ENCODE peak calls at places on chromosomes 4 and X, in four cellular contexts. K is heart right ventricle, D is pancreas, F is brain microvascular endothelial cell. Q is an unnamed sample. For H3K27me3, the result is how much of the 10 kb centered on the place peaks cover.

GRCh38 chr4:127124919-127125318 is 507.8 kb upstream of the INTU start:
- DNase-seq in K (no peak), D (no peak), F (no peak), Q (no peak)

GRCh38 chr4:98794565-98795205 is 134.2 kb downstream of the EIF4E start:
- DNase-seq in K (no peak), D (no peak), F (peak), Q (no peak)

GRCh38 chr4:73501664-73502265 is 20.2 kb downstream of the AFM start:
- DNase-seq in K (no peak), D (no peak), F (no peak), Q (no peak)

GRCh38 chrX:22135994-22136684 is 104.0 kb downstream of the PHEX start:
- DNase-seq in K (peak), D (no peak), F (no peak), Q (no peak)

GRCh38 chr4:149371021-149371420 is 444.6 kb downstream of the IQCM start:
- DNase-seq in K (no peak), D (no peak), F (peak), Q (no peak)

GRCh38 chr4:64857815-64858214 is 448.6 kb upstream of the TECRL start:
- DNase-seq in K (no peak), D (no peak), F (no peak), Q (no peak)

GRCh38 chr4:22471999-22472434 is 43.8 kb downstream of the ADGRA3 start:
- DNase-seq in K (no peak), D (no peak), F (no peak), Q (no peak)

GRCh38 chrX:154373340-154374306 is 811 bp downstream of the FLNA start:
- DNase-seq in K (peak), D (peak), F (peak), Q (no peak)

GRCh38 chr4:67020079-67020807 is 525.1 kb downstream of the CENPC start:
- DNase-seq in K (no peak), D (no peak), F (no peak), Q (no peak)

GRCh38 chrX:132483951-132484350 is 4.9 kb downstream of the MBNL3 start:
- DNase-seq in K (no peak), D (peak), F (no peak), Q (no peak)

GRCh38 chrX:132924426-132924825 is 34.0 kb downstream of the HS6ST2 start:
- DNase-seq in K (no peak), D (no peak), F (no peak), Q (no peak)

GRCh38 chrX:153598541-153599191 is at the start of gene CCNQ:
- DNase-seq in K (no peak), D (no peak), F (no peak), Q (no peak)

GRCh38 chr4:101730291-101731117 is 60.0 kb upstream of the BANK1 start:
- DNase-seq in K (peak), D (peak), F (peak), Q (peak)

GRCh38 chrX:15616531-15616930 is 15.8 kb upstream of the ACE2 start:
- DNase-seq in K (no peak), D (no peak), F (no peak), Q (no peak)

GRCh38 chr4:26741491-26741871 is 119.2 kb upstream of the STIM2 start:
- DNase-seq in K (no peak), D (no peak), F (no peak), Q (no peak)

GRCh38 chr4:8818063-8818881 is 53.4 kb downstream of the HMX1 start:
- DNase-seq in K (no peak), D (peak), F (no peak), Q (peak)

GRCh38 chrX:65821721-65822496 is 154.5 kb downstream of the MSN start:
- DNase-seq in K (peak), D (no peak), F (no peak), Q (no peak)

GRCh38 chr4:77433102-77433733 is 172.4 kb upstream of the CXCL13 start:
- DNase-seq in K (peak), D (no peak), F (peak), Q (no peak)

GRCh38 chrX:2629316-2630168 is 61.6 kb upstream of the CD99 start:
- DNase-seq in K (no peak), D (no peak), F (no peak), Q (no peak)

GRCh38 chrX:6283826-6284225 is 55.2 kb upstream of the NLGN4X start:
- DNase-seq in K (no peak), D (no peak), F (no peak), Q (no peak)

GRCh38 chrX:15055146-15055930 is 182.1 kb downstream of the MOSPD2 start:
- DNase-seq in K (no peak), D (no peak), F (peak), Q (no peak)

GRCh38 chrX:55710701-55711100 is 6.8 kb upstream of the RRAGB start:
- DNase-seq in K (peak), D (no peak), F (peak), Q (peak)

GRCh38 chr4:108372678-108373077 is 203.9 kb upstream of the LEF1 start:
- DNase-seq in K (no peak), D (no peak), F (no peak), Q (no peak)

GRCh38 chrX:23811135-23811781 is 28.3 kb downstream of the SAT1 start:
- DNase-seq in K (peak), D (no peak), F (no peak), Q (no peak)

GRCh38 chrX:80471582-80471981 is 51.3 kb downstream of the TENT5D start:
- DNase-seq in K (no peak), D (no peak), F (no peak), Q (no peak)

GRCh38 chr4:137664055-137664405 is 131.7 kb upstream of the PCDH18 start:
- DNase-seq in K (no peak), D (no peak), F (peak), Q (no peak)

GRCh38 chr4:166675411-166675810 is 558.9 kb downstream of the SPOCK3 start:
- DNase-seq in K (no peak), D (no peak), F (peak), Q (no peak)

GRCh38 chr4:2406406-2406805 is 12.0 kb downstream of the ZFYVE28 start:
- DNase-seq in K (no peak), D (no peak), F (no peak), Q (no peak)

GRCh38 chr4:53507671-53508286 is 83.5 kb downstream of the LNX1 start:
- DNase-seq in K (peak), D (no peak), F (peak), Q (peak)

GRCh38 chr4:176883681-176884418 is 91.1 kb upstream of the VEGFC start:
- DNase-seq in K (no peak), D (no peak), F (peak), Q (no peak)
- H3K4me3 ChIP-seq in K (no peak), D (no peak), F (no peak), Q (no peak)

GRCh38 chrX:150229481-150229880 is 133.6 kb upstream of the MAMLD1 start:
- DNase-seq in K (no peak), D (no peak), F (no peak), Q (no peak)
- H3K27me3 ChIP-seq in K (under half), D (under half), F (under half), Q (under half)

DNA sequence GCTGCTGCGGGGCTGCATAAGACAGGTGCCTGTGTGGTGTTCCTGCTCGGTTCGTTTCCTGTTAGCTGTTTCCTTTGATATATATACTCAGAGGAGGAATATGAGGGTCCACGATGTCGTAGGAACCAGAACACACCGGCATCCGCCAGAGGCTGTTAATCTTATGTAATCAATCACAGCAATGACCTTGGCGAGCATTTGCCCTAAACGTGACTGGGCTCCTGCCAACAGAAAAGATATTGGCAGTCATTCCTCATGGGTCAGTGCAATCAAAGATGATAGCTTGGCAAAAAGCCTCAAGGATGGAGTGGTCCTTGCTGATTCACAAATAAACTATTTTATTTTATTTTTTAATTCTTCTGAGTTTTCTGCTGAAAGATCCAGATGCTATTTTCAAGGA is 260.1 kb downstream of the EVC2 start:
- DNase-seq in K (no peak), D (no peak), F (no peak), Q (no peak)
- H3K4me3 ChIP-seq in K (no peak), D (no peak), F (no peak), Q (no peak)

DNA sequence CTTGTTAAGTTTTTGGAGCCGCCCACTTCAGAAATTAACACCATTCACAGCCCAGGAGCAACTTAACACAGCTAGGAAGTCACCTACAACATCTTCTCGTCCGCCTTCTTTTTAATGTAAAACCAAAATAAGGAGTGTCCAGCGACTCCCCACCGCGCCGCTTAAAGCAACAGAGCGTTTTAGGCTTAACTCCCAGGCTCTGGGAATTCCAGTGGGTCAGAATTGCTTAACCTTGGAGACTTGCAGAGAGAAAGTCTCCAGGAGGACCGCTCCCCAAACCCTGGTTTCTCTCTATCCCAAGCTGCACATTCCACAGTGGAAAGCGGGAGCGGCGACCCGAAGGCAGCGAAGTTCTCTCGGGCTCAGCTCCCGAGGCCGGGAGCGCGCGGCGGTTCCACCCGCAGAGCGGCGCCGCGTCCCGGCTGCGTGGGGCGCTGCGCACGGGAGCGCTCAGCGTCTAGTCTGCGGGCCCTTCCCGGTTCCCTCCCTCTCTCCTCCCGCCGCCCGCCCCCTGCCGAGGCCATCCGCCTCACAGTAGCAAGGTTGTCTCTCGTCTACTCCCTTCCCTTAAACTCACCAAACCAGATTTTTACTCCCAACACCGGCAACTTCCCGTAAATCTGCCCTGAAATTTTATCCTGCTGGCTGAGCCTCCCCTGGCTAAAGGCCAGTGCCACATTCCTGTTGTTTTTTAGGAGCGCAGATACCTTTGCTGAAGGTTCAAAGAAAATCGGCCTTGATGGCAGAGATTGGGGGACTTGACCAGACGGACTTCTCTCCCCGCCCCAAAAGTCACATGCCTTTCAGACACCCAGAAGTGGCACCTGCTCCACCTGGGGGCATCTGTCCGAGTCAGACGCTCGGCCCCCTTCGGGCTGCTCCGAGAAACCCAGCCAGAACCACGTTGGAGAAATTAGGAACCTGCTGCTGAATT is at the start of gene RBM47:
- DNase-seq in K (peak), D (peak), F (peak), Q (peak)
- H3K27me3 ChIP-seq in K (under half), D (under half), F (under half), Q (under half)

DNA sequence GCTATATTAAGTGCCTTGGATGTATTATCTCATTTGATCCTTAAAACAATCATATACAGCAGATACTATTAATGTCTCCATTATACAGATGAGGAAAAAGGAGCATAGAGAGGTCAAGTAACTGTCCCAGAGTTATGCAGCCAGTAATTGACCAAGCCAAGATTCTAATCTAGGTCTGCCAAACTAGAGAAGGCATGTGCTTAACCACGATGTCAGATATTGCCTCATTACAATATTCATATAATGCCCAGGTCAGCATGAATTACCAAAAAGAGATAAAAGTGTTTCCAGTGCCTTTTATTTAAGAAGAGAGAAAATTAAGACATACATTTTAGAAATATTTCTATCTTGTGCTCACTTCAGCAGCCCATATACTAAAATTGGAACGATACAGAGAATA is 7.1 kb downstream of the ARHGEF6 start:
- DNase-seq in K (no peak), D (no peak), F (no peak), Q (no peak)
- H3K4me3 ChIP-seq in K (no peak), D (no peak), F (no peak), Q (no peak)

DNA sequence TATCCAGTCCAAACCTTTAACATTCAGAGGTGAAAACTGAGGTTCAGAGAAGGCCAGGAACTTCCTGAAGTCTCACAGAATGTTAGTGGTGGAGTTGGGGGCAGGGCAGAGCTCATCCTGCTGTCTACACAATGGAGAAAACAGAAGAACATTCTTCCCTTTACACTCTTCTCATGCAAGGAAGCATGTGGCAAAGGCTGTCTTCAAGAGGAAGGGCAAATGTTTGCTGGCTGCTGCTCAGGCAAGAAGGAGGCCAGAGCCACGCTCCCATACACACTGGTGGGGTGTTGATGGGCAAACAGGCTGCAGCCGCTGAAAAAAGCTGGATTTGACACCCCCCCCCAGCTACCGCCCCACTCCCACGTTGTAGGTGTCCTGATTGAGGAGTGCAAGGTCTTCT is 32.5 kb downstream of the HMGB3 start:
- DNase-seq in K (no peak), D (no peak), F (no peak), Q (no peak)
- H3K27me3 ChIP-seq in K (under half), D (under half), F (under half), Q (under half)

GRCh38 chr4:90095000-90095399 is 32.2 kb upstream of the CCSER1 start:
- DNase-seq in K (no peak), D (no peak), F (no peak), Q (no peak)
- H3K4me3 ChIP-seq in K (no peak), D (no peak), F (no peak), Q (no peak)